ENCODE peak calls at places on chromosomes 3 and 15, in ten cellular contexts. One of them, this sample, is unnamed.

GRCh38 chr3:149160754-149161289 is 31.4 kb downstream of the HPS3 start:
- DNase-seq in esophagus muscularis mucosa: no peak
- DNase-seq in K562: no peak
- DNase-seq in suprapubic skin: no peak
- DNase-seq in upper lobe of left lung: no peak
- DNase-seq in stomach: no peak
- DNase-seq in HepG2: no peak
- DNase-seq in GM12878: no peak
- DNase-seq in sigmoid colon: no peak
- DNase-seq in SK-N-SH: no peak
- DNase-seq in this sample: no peak

GRCh38 chr3:11236588-11237461 is 35.4 kb upstream of the ATG7 start:
- DNase-seq in suprapubic skin: no peak
- DNase-seq in esophagus muscularis mucosa: no peak
- DNase-seq in GM12878: no peak
- DNase-seq in K562: peak
- DNase-seq in HepG2: peak
- DNase-seq in upper lobe of left lung: peak
- DNase-seq in stomach: peak
- DNase-seq in sigmoid colon: no peak
- DNase-seq in SK-N-SH: peak
- DNase-seq in this sample: peak

GRCh38 chr15:64180235-64180824 is 17.5 kb upstream of the PPIB start:
- DNase-seq in upper lobe of left lung: no peak
- DNase-seq in SK-N-SH: peak
- DNase-seq in esophagus muscularis mucosa: no peak
- DNase-seq in sigmoid colon: no peak
- DNase-seq in K562: no peak
- DNase-seq in HepG2: no peak
- DNase-seq in stomach: no peak
- DNase-seq in suprapubic skin: no peak
- DNase-seq in GM12878: peak
- DNase-seq in this sample: no peak

GRCh38 chr15:95247068-95247984 is 1016.0 kb downstream of the MCTP2 start:
- DNase-seq in HepG2: peak
- DNase-seq in SK-N-SH: no peak
- DNase-seq in upper lobe of left lung: no peak
- DNase-seq in K562: peak
- DNase-seq in suprapubic skin: no peak
- DNase-seq in GM12878: no peak
- DNase-seq in esophagus muscularis mucosa: no peak
- DNase-seq in stomach: peak
- DNase-seq in sigmoid colon: no peak
- DNase-seq in this sample: no peak

GRCh38 chr3:142987080-142987700 is 14.2 kb upstream of the U2SURP start:
- DNase-seq in upper lobe of left lung: no peak
- DNase-seq in suprapubic skin: no peak
- DNase-seq in HepG2: peak
- DNase-seq in K562: peak
- DNase-seq in esophagus muscularis mucosa: no peak
- DNase-seq in sigmoid colon: no peak
- DNase-seq in SK-N-SH: peak
- DNase-seq in GM12878: no peak
- DNase-seq in stomach: no peak
- DNase-seq in this sample: no peak

GRCh38 chr15:40313531-40314398 is 6.0 kb upstream of the PLCB2 start:
- DNase-seq in stomach: peak
- DNase-seq in GM12878: no peak
- DNase-seq in HepG2: peak
- DNase-seq in esophagus muscularis mucosa: no peak
- DNase-seq in suprapubic skin: no peak
- DNase-seq in K562: no peak
- DNase-seq in sigmoid colon: peak
- DNase-seq in SK-N-SH: no peak
- DNase-seq in upper lobe of left lung: peak
- DNase-seq in this sample: peak

GRCh38 chr3:9202546-9202945 is 46.9 kb downstream of the SRGAP3 start:
- DNase-seq in upper lobe of left lung: no peak
- DNase-seq in sigmoid colon: peak
- DNase-seq in HepG2: no peak
- DNase-seq in esophagus muscularis mucosa: no peak
- DNase-seq in SK-N-SH: no peak
- DNase-seq in stomach: no peak
- DNase-seq in suprapubic skin: no peak
- DNase-seq in K562: no peak
- DNase-seq in GM12878: no peak
- DNase-seq in this sample: no peak

GRCh38 chr15:75368689-75369239 is 357 bp upstream of the MAN2C1 start:
- DNase-seq in stomach: no peak
- DNase-seq in K562: no peak
- DNase-seq in esophagus muscularis mucosa: no peak
- DNase-seq in upper lobe of left lung: peak
- DNase-seq in HepG2: peak
- DNase-seq in sigmoid colon: no peak
- DNase-seq in GM12878: no peak
- DNase-seq in suprapubic skin: no peak
- DNase-seq in SK-N-SH: peak
- DNase-seq in this sample: peak

GRCh38 chr3:56812749-56813655 is 11.3 kb upstream of the ARHGEF3 start:
- DNase-seq in HepG2: no peak
- DNase-seq in upper lobe of left lung: no peak
- DNase-seq in GM12878: no peak
- DNase-seq in suprapubic skin: no peak
- DNase-seq in SK-N-SH: no peak
- DNase-seq in esophagus muscularis mucosa: no peak
- DNase-seq in stomach: no peak
- DNase-seq in sigmoid colon: no peak
- DNase-seq in K562: no peak
- DNase-seq in this sample: no peak

GRCh38 chr3:173774275-173774674 is 376.7 kb downstream of the NLGN1 start:
- DNase-seq in HepG2: no peak
- DNase-seq in SK-N-SH: no peak
- DNase-seq in esophagus muscularis mucosa: no peak
- DNase-seq in upper lobe of left lung: no peak
- DNase-seq in K562: no peak
- DNase-seq in sigmoid colon: no peak
- DNase-seq in GM12878: no peak
- DNase-seq in suprapubic skin: no peak
- DNase-seq in stomach: no peak
- DNase-seq in this sample: no peak

GRCh38 chr15:62624541-62625399 is 417.8 kb upstream of the TPM1 start:
- DNase-seq in HepG2: no peak
- DNase-seq in stomach: no peak
- DNase-seq in K562: no peak
- DNase-seq in suprapubic skin: no peak
- DNase-seq in upper lobe of left lung: no peak
- DNase-seq in GM12878: peak
- DNase-seq in sigmoid colon: no peak
- DNase-seq in SK-N-SH: no peak
- DNase-seq in esophagus muscularis mucosa: no peak
- DNase-seq in this sample: no peak

GRCh38 chr3:134463676-134464611 is 21.8 kb downstream of the ANAPC13 start:
- DNase-seq in stomach: no peak
- DNase-seq in sigmoid colon: peak
- DNase-seq in esophagus muscularis mucosa: peak
- DNase-seq in HepG2: no peak
- DNase-seq in K562: no peak
- DNase-seq in GM12878: no peak
- DNase-seq in SK-N-SH: peak
- DNase-seq in upper lobe of left lung: no peak
- DNase-seq in suprapubic skin: peak
- DNase-seq in this sample: peak

GRCh38 chr3:193149998-193150397 is 91.0 kb upstream of the PLAAT1 start:
- DNase-seq in GM12878: no peak
- DNase-seq in SK-N-SH: no peak
- DNase-seq in stomach: no peak
- DNase-seq in HepG2: no peak
- DNase-seq in suprapubic skin: no peak
- DNase-seq in sigmoid colon: no peak
- DNase-seq in K562: no peak
- DNase-seq in esophagus muscularis mucosa: no peak
- DNase-seq in upper lobe of left lung: no peak
- DNase-seq in this sample: no peak

GRCh38 chr3:193145248-193145647 is 95.8 kb upstream of the PLAAT1 start:
- DNase-seq in esophagus muscularis mucosa: no peak
- DNase-seq in stomach: no peak
- DNase-seq in SK-N-SH: no peak
- DNase-seq in HepG2: no peak
- DNase-seq in upper lobe of left lung: no peak
- DNase-seq in sigmoid colon: no peak
- DNase-seq in K562: no peak
- DNase-seq in suprapubic skin: no peak
- DNase-seq in GM12878: no peak
- DNase-seq in this sample: no peak

GRCh38 chr3:193148678-193149473 is 92.1 kb upstream of the PLAAT1 start:
- DNase-seq in HepG2: no peak
- DNase-seq in K562: peak
- DNase-seq in esophagus muscularis mucosa: no peak
- DNase-seq in stomach: no peak
- DNase-seq in SK-N-SH: no peak
- DNase-seq in GM12878: no peak
- DNase-seq in sigmoid colon: no peak
- DNase-seq in suprapubic skin: no peak
- DNase-seq in upper lobe of left lung: no peak
- DNase-seq in this sample: no peak
- TF ChIP-seq POLR2AphosphoS5 in HepG2: no peak
- TF ChIP-seq POLR2AphosphoS5 in K562: no peak
- TF ChIP-seq POLR2AphosphoS5 in esophagus muscularis mucosa: no peak
- TF ChIP-seq POLR2AphosphoS5 in stomach: no peak
- TF ChIP-seq POLR2AphosphoS5 in SK-N-SH: no peak
- TF ChIP-seq POLR2AphosphoS5 in GM12878: no peak
- TF ChIP-seq POLR2AphosphoS5 in sigmoid colon: no peak
- TF ChIP-seq POLR2AphosphoS5 in suprapubic skin: no peak
- TF ChIP-seq POLR2AphosphoS5 in upper lobe of left lung: no peak
- TF ChIP-seq POLR2AphosphoS5 in this sample: no peak

GRCh38 chr15:93118904-93119303 is 29.9 kb upstream of the RGMA start:
- DNase-seq in suprapubic skin: no peak
- DNase-seq in SK-N-SH: no peak
- DNase-seq in sigmoid colon: no peak
- DNase-seq in stomach: no peak
- DNase-seq in esophagus muscularis mucosa: no peak
- DNase-seq in upper lobe of left lung: no peak
- DNase-seq in K562: no peak
- DNase-seq in HepG2: no peak
- DNase-seq in GM12878: no peak
- DNase-seq in this sample: no peak
- TF ChIP-seq EP300 in suprapubic skin: no peak
- TF ChIP-seq EP300 in SK-N-SH: no peak
- TF ChIP-seq EP300 in sigmoid colon: no peak
- TF ChIP-seq EP300 in stomach: no peak
- TF ChIP-seq EP300 in esophagus muscularis mucosa: no peak
- TF ChIP-seq EP300 in upper lobe of left lung: no peak
- TF ChIP-seq EP300 in K562: no peak
- TF ChIP-seq EP300 in HepG2: no peak
- TF ChIP-seq EP300 in GM12878: no peak
- TF ChIP-seq EP300 in this sample: no peak

GRCh38 chr3:20669184-20669583 is 483.2 kb upstream of the SGO1 start:
- DNase-seq in GM12878: no peak
- DNase-seq in suprapubic skin: no peak
- DNase-seq in SK-N-SH: no peak
- DNase-seq in HepG2: no peak
- DNase-seq in K562: no peak
- DNase-seq in upper lobe of left lung: no peak
- DNase-seq in stomach: no peak
- DNase-seq in esophagus muscularis mucosa: no peak
- DNase-seq in sigmoid colon: no peak
- DNase-seq in this sample: no peak

GRCh38 chr3:20669675-20670074 is 483.7 kb upstream of the SGO1 start:
- DNase-seq in K562: no peak
- DNase-seq in suprapubic skin: no peak
- DNase-seq in upper lobe of left lung: no peak
- DNase-seq in stomach: no peak
- DNase-seq in sigmoid colon: no peak
- DNase-seq in SK-N-SH: no peak
- DNase-seq in GM12878: no peak
- DNase-seq in HepG2: no peak
- DNase-seq in esophagus muscularis mucosa: no peak
- DNase-seq in this sample: no peak

GRCh38 chr3:20673866-20674265 is 487.9 kb upstream of the SGO1 start:
- DNase-seq in sigmoid colon: no peak
- DNase-seq in HepG2: no peak
- DNase-seq in upper lobe of left lung: no peak
- DNase-seq in stomach: no peak
- DNase-seq in esophagus muscularis mucosa: no peak
- DNase-seq in SK-N-SH: no peak
- DNase-seq in suprapubic skin: no peak
- DNase-seq in K562: no peak
- DNase-seq in GM12878: no peak
- DNase-seq in this sample: no peak

GRCh38 chr3:20666091-20666490 is 480.1 kb upstream of the SGO1 start:
- DNase-seq in suprapubic skin: no peak
- DNase-seq in sigmoid colon: no peak
- DNase-seq in K562: no peak
- DNase-seq in HepG2: no peak
- DNase-seq in SK-N-SH: no peak
- DNase-seq in esophagus muscularis mucosa: no peak
- DNase-seq in GM12878: no peak
- DNase-seq in upper lobe of left lung: no peak
- DNase-seq in stomach: no peak
- DNase-seq in this sample: no peak

DNA sequence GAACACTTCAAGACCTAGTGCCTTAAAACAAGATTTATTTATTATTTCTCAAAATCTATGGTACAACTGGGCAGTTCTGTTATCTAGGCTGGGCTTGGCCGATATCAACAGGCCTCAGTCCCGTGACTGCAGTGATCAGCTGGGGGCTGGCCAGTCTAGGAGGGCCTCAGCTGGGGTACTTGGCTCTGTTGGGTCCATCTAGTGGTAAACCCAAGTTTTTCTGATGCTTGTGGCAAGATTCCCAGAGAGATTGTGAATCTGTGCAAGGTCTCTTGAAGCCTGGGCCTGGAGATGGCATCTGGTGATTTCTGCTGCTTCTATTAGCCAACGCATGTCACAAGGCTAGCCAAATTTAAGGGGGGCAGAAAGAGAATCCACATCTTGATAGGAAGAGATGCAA is 482.4 kb upstream of the SGO1 start:
- DNase-seq in sigmoid colon: no peak
- DNase-seq in HepG2: peak
- DNase-seq in K562: no peak
- DNase-seq in stomach: no peak
- DNase-seq in suprapubic skin: no peak
- DNase-seq in esophagus muscularis mucosa: no peak
- DNase-seq in SK-N-SH: peak
- DNase-seq in upper lobe of left lung: no peak
- DNase-seq in GM12878: no peak
- DNase-seq in this sample: no peak
- TF ChIP-seq CTCF in sigmoid colon: no peak
- TF ChIP-seq CTCF in HepG2: no peak
- TF ChIP-seq CTCF in K562: no peak
- TF ChIP-seq CTCF in stomach: no peak
- TF ChIP-seq CTCF in suprapubic skin: no peak
- TF ChIP-seq CTCF in esophagus muscularis mucosa: no peak
- TF ChIP-seq CTCF in SK-N-SH: peak
- TF ChIP-seq CTCF in upper lobe of left lung: no peak
- TF ChIP-seq CTCF in GM12878: no peak
- TF ChIP-seq CTCF in this sample: no peak

DNA sequence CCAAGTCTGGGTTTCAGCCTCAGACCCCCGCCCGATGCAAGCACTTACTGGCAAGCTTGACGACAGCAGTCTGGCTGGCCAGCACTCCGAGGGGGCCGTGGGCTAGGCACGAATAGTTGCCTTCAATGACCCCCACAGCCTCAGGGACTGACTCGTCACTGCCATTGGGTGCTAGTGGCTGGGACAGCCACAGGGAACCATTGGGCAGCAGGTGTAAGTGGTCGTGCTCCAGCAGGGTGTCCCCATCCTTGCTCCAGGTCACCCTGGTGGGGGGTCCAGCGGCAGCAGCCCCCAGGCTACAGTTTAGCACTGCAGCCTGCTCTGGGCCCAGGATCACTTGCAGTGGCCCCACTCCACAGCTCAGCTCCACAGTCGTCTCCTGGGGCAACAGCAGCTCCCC is 11.8 kb downstream of the IGDCC4 start:
- DNase-seq in esophagus muscularis mucosa: no peak
- DNase-seq in stomach: no peak
- DNase-seq in sigmoid colon: no peak
- DNase-seq in suprapubic skin: no peak
- DNase-seq in SK-N-SH: no peak
- DNase-seq in HepG2: no peak
- DNase-seq in K562: no peak
- DNase-seq in upper lobe of left lung: no peak
- DNase-seq in GM12878: no peak
- DNase-seq in this sample: no peak
- TF ChIP-seq POLR2AphosphoS5 in esophagus muscularis mucosa: no peak
- TF ChIP-seq POLR2AphosphoS5 in stomach: no peak
- TF ChIP-seq POLR2AphosphoS5 in sigmoid colon: no peak
- TF ChIP-seq POLR2AphosphoS5 in suprapubic skin: no peak
- TF ChIP-seq POLR2AphosphoS5 in SK-N-SH: no peak
- TF ChIP-seq POLR2AphosphoS5 in HepG2: no peak
- TF ChIP-seq POLR2AphosphoS5 in K562: no peak
- TF ChIP-seq POLR2AphosphoS5 in upper lobe of left lung: no peak
- TF ChIP-seq POLR2AphosphoS5 in GM12878: no peak
- TF ChIP-seq POLR2AphosphoS5 in this sample: no peak

This sample was measured in transverse colon.